ENCODE peak calls at places on chromosome 14, in six cellular contexts. Q, T, M, X, Z and I are unnamed samples. For H3K4me1 and H3K36me3, the result is how much of the 10 kb centered on the place peaks cover.

GRCh38 chr14:55071870-55072640 is 20.6 kb downstream of the MAPK1IP1L start:
- DNase-seq in Q (peak), T (peak), M (peak), X (peak), Z (no peak), I (no peak)

GRCh38 chr14:88660056-88660455 is 97.2 kb downstream of the ZC3H14 start:
- DNase-seq in Q (no peak), T (no peak), M (peak), X (no peak), Z (no peak), I (no peak)

GRCh38 chr14:58722433-58722832 is 84.7 kb downstream of the DACT1 start:
- DNase-seq in Q (no peak), T (no peak), M (no peak), X (no peak), Z (no peak), I (no peak)

GRCh38 chr14:82740547-82740946 is 1206.9 kb upstream of the SEL1L start:
- DNase-seq in Q (no peak), T (no peak), M (no peak), X (no peak), Z (no peak), I (no peak)

GRCh38 chr14:36514278-36515104 is 5.5 kb downstream of the NKX2-1 start:
- DNase-seq in Q (no peak), T (peak), M (no peak), X (no peak), Z (peak), I (no peak)

GRCh38 chr14:55724736-55725135 is 144.7 kb downstream of the KTN1 start:
- DNase-seq in Q (no peak), T (no peak), M (no peak), X (no peak), Z (no peak), I (no peak)

GRCh38 chr14:38134631-38135030 is 73.1 kb upstream of the SSTR1 start:
- DNase-seq in Q (no peak), T (no peak), M (no peak), X (no peak), Z (no peak), I (no peak)

GRCh38 chr14:84544486-84544885 is 985.5 kb upstream of the FLRT2 start:
- DNase-seq in Q (no peak), T (no peak), M (no peak), X (no peak), Z (no peak), I (peak)

GRCh38 chr14:22200977-22201605 is 387.9 kb downstream of the DAD1 start:
- DNase-seq in Q (peak), T (peak), M (peak), X (peak), Z (peak), I (peak)

GRCh38 chr14:38404100-38404541 is 148.2 kb upstream of the CLEC14A start:
- DNase-seq in Q (peak), T (peak), M (peak), X (no peak), Z (no peak), I (no peak)

GRCh38 chr14:21880918-21881317 is 207.3 kb upstream of the OR4E1 start:
- DNase-seq in Q (no peak), T (no peak), M (no peak), X (no peak), Z (no peak), I (no peak)

GRCh38 chr14:96239759-96240158 is 16.3 kb upstream of the BDKRB1 start:
- DNase-seq in Q (no peak), T (no peak), M (no peak), X (peak), Z (no peak), I (no peak)

GRCh38 chr14:80618751-80619329 is 322.7 kb downstream of the CEP128 start:
- DNase-seq in Q (no peak), T (no peak), M (peak), X (no peak), Z (no peak), I (no peak)

GRCh38 chr14:75630695-75631452 is 29.8 kb downstream of the ERG28 start:
- DNase-seq in Q (no peak), T (no peak), M (no peak), X (no peak), Z (peak), I (no peak)

GRCh38 chr14:103762011-103762410 is 46.4 kb downstream of the ZFYVE21 start:
- DNase-seq in Q (no peak), T (peak), M (no peak), X (no peak), Z (no peak), I (no peak)

GRCh38 chr14:106024983-106025604 is 498.7 kb downstream of the TMEM121 start:
- DNase-seq in Q (no peak), T (no peak), M (no peak), X (no peak), Z (no peak), I (no peak)

GRCh38 chr14:92557544-92557912 is 43.9 kb downstream of the RIN3 start:
- DNase-seq in Q (no peak), T (no peak), M (no peak), X (no peak), Z (no peak), I (no peak)

GRCh38 chr14:50123062-50123461 is 6.7 kb upstream of the VCPKMT start:
- DNase-seq in Q (no peak), T (no peak), M (no peak), X (no peak), Z (no peak), I (no peak)

GRCh38 chr14:68384335-68384734 is 408.5 kb downstream of the ZFP36L1 start:
- DNase-seq in Q (no peak), T (no peak), M (peak), X (peak), Z (no peak), I (no peak)

GRCh38 chr14:52304248-52304904 is 9.7 kb upstream of the PTGER2 start:
- DNase-seq in Q (no peak), T (peak), M (peak), X (no peak), Z (no peak), I (no peak)

GRCh38 chr14:99035268-99035667 is 236.7 kb downstream of the BCL11B start:
- DNase-seq in Q (no peak), T (peak), M (peak), X (peak), Z (no peak), I (peak)

GRCh38 chr14:37142835-37143499 is 29.4 kb downstream of the SLC25A21 start:
- DNase-seq in Q (peak), T (peak), M (peak), X (no peak), Z (no peak), I (no peak)

GRCh38 chr14:33949051-33950037 is 1.5 kb downstream of the EGLN3 start:
- DNase-seq in Q (no peak), T (no peak), M (no peak), X (no peak), Z (peak), I (no peak)

GRCh38 chr14:51039285-51039684 is 55.6 kb downstream of the TRIM9 start:
- DNase-seq in Q (no peak), T (no peak), M (no peak), X (no peak), Z (no peak), I (no peak)

GRCh38 chr14:100325958-100326357 is 2.8 kb downstream of the SLC25A47 start:
- DNase-seq in Q (no peak), T (no peak), M (no peak), X (no peak), Z (no peak), I (no peak)

GRCh38 chr14:100325231-100325632 is 2.1 kb downstream of the SLC25A47 start:
- DNase-seq in Q (no peak), T (no peak), M (no peak), X (no peak), Z (no peak), I (no peak)

GRCh38 chr14:100328495-100329163 is 5.5 kb downstream of the SLC25A47 start:
- DNase-seq in Q (no peak), T (no peak), M (no peak), X (no peak), Z (no peak), I (no peak)

GRCh38 chr14:100329233-100330006 is 6.3 kb downstream of the SLC25A47 start:
- DNase-seq in Q (no peak), T (no peak), M (no peak), X (no peak), Z (no peak), I (no peak)

DNA sequence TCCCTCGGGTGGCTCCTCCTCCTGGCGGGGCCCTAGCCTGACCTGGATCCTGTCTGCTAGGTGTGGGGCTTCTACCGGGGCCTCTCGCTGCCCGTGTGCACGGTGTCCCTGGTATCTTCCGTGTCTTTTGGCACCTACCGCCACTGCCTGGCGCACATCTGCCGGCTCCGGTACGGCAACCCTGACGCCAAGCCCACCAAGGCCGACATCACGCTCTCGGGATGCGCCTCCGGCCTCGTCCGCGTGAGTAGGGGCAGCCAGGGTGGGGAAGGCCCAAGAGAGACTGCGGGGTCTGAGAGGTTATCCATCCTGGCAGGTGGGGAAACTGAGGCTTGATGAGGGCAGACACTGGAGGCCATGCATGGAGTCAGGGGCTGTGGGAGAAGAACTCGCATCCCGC is 4.0 kb downstream of the SLC25A47 start:
- DNase-seq in Q (no peak), T (no peak), M (no peak), X (no peak), Z (no peak), I (no peak)
- H3K4me1 ChIP-seq in Q (under half), T (under half), M (under half), X (under half), Z (under half), I (under half)

GRCh38 chr14:64459737-64460136 is 5.6 kb upstream of the AKAP5 start:
- DNase-seq in Q (no peak), T (no peak), M (peak), X (no peak), Z (no peak), I (no peak)

GRCh38 chr14:64450255-64450654 is 15.0 kb upstream of the AKAP5 start:
- DNase-seq in Q (no peak), T (no peak), M (no peak), X (no peak), Z (no peak), I (no peak)

GRCh38 chr14:64454671-64455070 is 10.6 kb upstream of the AKAP5 start:
- DNase-seq in Q (no peak), T (no peak), M (no peak), X (no peak), Z (no peak), I (no peak)
- H3K36me3 ChIP-seq in Q (half or more), T (under half), M (under half), X (under half), Z (half or more), I (half or more)

GRCh38 chr14:69483765-69484443 is 624 bp upstream of the PLEKHD1 start:
- DNase-seq in Q (peak), T (peak), M (peak), X (peak), Z (peak), I (no peak)
- TF ChIP-seq EZH2 in Q (peak), T (peak), M (peak), X (peak), Z (peak), I (no peak)

DNA sequence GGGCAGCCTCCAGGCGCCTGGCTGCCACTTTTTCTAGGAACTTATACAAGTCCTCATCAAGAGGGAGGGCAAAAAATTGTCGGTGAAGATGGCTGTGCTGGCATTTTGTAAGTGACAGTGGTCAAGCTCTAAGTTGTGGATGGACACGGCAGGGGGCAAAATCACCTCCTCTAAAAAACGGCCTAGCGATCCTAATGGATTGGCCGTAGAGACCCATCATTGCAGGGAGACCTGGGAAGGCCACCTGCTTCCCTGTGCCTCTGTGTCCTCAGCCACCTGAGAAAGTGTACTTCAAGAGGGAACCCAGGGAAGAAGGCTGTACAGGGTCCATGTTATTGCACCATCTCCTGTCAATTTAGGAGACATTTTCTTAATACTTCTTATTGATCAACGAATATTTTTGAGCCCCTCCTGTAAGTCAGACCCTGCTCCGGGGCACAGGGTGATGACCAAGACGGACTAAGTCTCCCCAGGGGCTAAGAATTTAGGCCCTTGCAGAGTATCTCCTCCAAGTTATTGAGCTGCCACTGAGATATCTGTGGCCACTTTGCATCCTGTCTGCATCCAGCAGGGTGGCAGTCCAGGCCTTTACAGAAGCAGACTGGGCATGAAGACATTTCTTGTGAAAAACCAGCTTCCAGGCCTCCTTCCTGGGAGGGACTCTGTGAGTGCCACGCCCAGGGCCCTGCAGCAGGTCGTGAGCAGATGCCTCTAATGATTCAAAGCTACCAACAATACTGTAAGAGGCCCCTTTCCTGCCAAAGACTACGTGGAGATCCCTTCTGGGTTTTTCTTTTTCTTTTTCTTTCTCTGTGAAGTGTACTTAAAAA is 40.5 kb downstream of the PSMA6 start:
- DNase-seq in Q (peak), T (no peak), M (peak), X (peak), Z (peak), I (no peak)
- H3K4me1 ChIP-seq in Q (under half), T (under half), M (under half), X (half or more), Z (under half), I (under half)

GRCh38 chr14:71621966-71622365 is 310.3 kb upstream of the RGS6 start:
- DNase-seq in Q (no peak), T (no peak), M (no peak), X (no peak), Z (no peak), I (no peak)
- H3K36me3 ChIP-seq in Q (under half), T (under half), M (under half), X (under half), Z (under half), I (under half)

DNA sequence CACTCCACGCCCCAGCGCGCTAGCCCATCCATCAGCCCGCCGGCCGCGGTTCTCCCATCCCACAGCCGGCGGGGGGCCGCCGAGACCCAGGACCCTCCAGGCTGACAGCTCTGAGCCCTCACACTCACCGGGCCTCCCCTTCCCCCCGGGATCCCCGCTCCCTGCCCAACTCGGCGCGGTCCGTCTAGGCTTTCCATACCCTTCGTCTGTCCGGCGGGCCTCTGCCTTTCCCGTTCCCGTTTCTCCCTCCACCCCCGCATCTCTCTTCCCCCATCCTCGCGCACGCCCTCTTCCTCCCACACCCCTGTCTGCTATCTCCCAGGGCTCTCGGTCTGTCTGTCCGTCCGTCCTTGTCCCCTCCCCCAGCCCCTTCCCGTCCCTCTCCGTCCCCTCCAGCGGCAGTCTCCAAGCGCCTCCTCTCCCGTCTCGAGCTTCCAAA is 719 bp downstream of the ZFHX2 start:
- DNase-seq in Q (no peak), T (no peak), M (no peak), X (no peak), Z (no peak), I (no peak)
- TF ChIP-seq EZH2 in Q (no peak), T (no peak), M (no peak), X (no peak), Z (no peak), I (no peak)

DNA sequence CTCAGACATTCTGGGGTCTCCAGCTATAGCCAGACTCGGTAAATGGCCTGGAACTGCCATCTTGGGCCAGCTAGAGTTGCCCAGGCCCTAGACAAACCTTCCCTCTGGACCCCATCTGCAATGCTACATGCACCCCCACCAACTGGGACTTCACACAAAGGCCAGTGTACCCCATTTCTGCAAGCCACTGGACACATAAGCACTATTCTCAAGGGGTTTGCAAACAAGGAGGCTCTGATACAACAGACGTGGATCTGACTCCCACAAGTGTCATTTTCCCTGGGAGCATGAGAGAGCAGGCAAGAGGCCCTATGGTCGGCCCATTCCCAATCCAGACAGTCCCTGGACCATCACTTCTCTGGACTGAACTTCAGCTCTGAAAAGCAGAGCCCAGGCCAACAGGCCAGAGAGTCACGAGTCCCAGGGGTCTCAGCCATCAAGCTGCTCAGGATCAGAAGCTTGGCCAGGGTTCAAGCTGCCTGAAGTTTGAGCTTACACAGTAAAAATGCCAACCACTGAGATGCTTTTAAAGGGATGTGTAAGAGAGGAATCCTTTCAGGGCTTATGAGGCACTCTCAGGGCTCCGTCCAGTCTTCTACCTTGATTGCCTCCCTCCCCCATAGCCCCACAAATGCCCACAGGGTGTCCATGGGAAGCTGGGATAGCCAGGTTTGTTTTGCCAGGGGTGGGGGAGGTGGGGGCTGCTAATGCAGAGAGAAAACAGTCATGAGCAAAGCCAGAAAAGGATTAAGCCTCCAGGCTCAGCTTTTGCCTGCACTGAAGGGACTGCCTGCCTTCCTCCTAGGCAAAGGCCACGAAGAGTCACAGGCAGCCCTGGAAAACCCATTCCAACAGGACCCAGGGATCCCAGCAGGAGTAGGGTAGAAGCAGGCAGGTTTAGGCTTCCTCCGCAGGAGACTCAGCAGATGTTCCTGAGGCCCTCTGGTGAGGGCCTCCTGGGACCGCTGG is 31.7 kb upstream of the PNMA1 start:
- DNase-seq in Q (no peak), T (no peak), M (no peak), X (peak), Z (no peak), I (no peak)
- H3K4me1 ChIP-seq in Q (half or more), T (half or more), M (half or more), X (half or more), Z (under half), I (half or more)

GRCh38 chr14:104892517-104893434 is 27.7 kb downstream of the CEP170B start:
- DNase-seq in Q (no peak), T (no peak), M (no peak), X (peak), Z (no peak), I (no peak)

GRCh38 chr14:104889374-104889755 is 24.3 kb downstream of the CEP170B start:
- DNase-seq in Q (no peak), T (no peak), M (no peak), X (no peak), Z (no peak), I (no peak)

GRCh38 chr14:104891121-104891551 is 26.1 kb downstream of the CEP170B start:
- DNase-seq in Q (no peak), T (no peak), M (no peak), X (peak), Z (no peak), I (no peak)

GRCh38 chr14:104893435-104894207 is 28.6 kb downstream of the CEP170B start:
- DNase-seq in Q (no peak), T (no peak), M (no peak), X (peak), Z (no peak), I (no peak)

GRCh38 chr14:104891664-104892500 is 26.8 kb downstream of the CEP170B start:
- DNase-seq in Q (no peak), T (no peak), M (no peak), X (peak), Z (no peak), I (no peak)
- H3K36me3 ChIP-seq in Q (under half), T (under half), M (under half), X (under half), Z (under half), I (under half)